ENCODE peak calls at places on chromosomes 5 and 9, in seven cellular contexts. L is Right ventricle myocardium superior; R is body of pancreas; H is activated CD4-positive, alpha-beta T cell treated with anti-CD3 and anti-CD28 coated beads, Interleukin-2, amount 50 U/mL, for 4 hours; F is NCI-H2081 treated with DMSO at 0.1 percent for 48 hours; I is ureter; O is osteocyte. E is an unnamed sample.

GRCh38 chr5:150505816-150506215 is 2.1 kb upstream of the NDST1 start:
- DNase-seq in L (no peak), R (no peak), H (no peak), F (no peak), I (no peak), O (no peak), E (no peak)

GRCh38 chr5:38135486-38136031 is 122.8 kb upstream of the EGFLAM start:
- DNase-seq in L (no peak), R (no peak), H (no peak), F (no peak), I (no peak), O (no peak), E (no peak)

GRCh38 chr9:123434619-123435240 is 78.7 kb downstream of the CRB2 start:
- DNase-seq in L (no peak), R (no peak), H (no peak), F (no peak), I (no peak), O (no peak), E (no peak)

GRCh38 chr9:34744295-34745221 is 34.6 kb upstream of the CCL21 start:
- DNase-seq in L (peak), R (peak), H (no peak), F (no peak), I (peak), O (no peak), E (no peak)

GRCh38 chr9:34559616-34560546 is 29.6 kb downstream of the CNTFR start:
- DNase-seq in L (peak), R (peak), H (no peak), F (no peak), I (peak), O (no peak), E (no peak)

GRCh38 chr9:135320943-135321342 is 158.6 kb upstream of the PPP1R26 start:
- DNase-seq in L (no peak), R (no peak), H (no peak), F (no peak), I (peak), O (peak), E (no peak)

GRCh38 chr5:73564644-73565165 is 734 bp downstream of the ANKRA2 start:
- DNase-seq in L (no peak), R (no peak), H (no peak), F (no peak), I (no peak), O (no peak), E (no peak)

GRCh38 chr9:126558051-126558665 is 55.6 kb upstream of the LMX1B start:
- DNase-seq in L (peak), R (peak), H (peak), F (no peak), I (peak), O (no peak), E (no peak)

GRCh38 chr9:23754551-23754950 is 71.5 kb downstream of the ELAVL2 start:
- DNase-seq in L (no peak), R (no peak), H (no peak), F (no peak), I (no peak), O (no peak), E (no peak)

GRCh38 chr9:131709741-131710499 is 30.0 kb downstream of the RAPGEF1 start:
- DNase-seq in L (no peak), R (no peak), H (no peak), F (no peak), I (no peak), O (no peak), E (no peak)

GRCh38 chr5:10538103-10538788 is 25.6 kb upstream of the ANKRD33B start:
- DNase-seq in L (no peak), R (no peak), H (no peak), F (no peak), I (no peak), O (no peak), E (no peak)